ENCODE peak calls at places on chromosomes 6 and 20, in six cellular contexts. S is HCT116, J is PC-3, C is HepG2, E is neural progenitor cell, U is mammary epithelial cell. N is an unnamed sample.

GRCh38 chr20:32218156-32218900 is 10.6 kb downstream of the POFUT1 start:
- DNase-seq in E (no peak), S (no peak), C (no peak), J (no peak), U (no peak), N (no peak)

GRCh38 chr6:97438011-97438671 is 155.1 kb upstream of the MMS22L start:
- DNase-seq in E (no peak), C (no peak), U (no peak), S (no peak), J (no peak), N (no peak)

GRCh38 chr20:48166082-48166835 is 381.0 kb upstream of the SULF2 start:
- DNase-seq in E (no peak), U (no peak), S (no peak), J (peak; percentile 28), C (no peak), N (no peak)

GRCh38 chr20:57244627-57245214 is 21.7 kb downstream of the BMP7 start:
- DNase-seq in C (no peak), S (no peak), U (no peak), E (peak; percentile 44), J (no peak), N (no peak)

GRCh38 chr6:126873351-126873750 is 245.1 kb upstream of the RSPO3 start:
- DNase-seq in E (no peak), U (no peak), C (no peak), J (no peak), S (no peak), N (no peak)

GRCh38 chr20:9253140-9253539 is 184.3 kb downstream of the PLCB4 start:
- DNase-seq in U (no peak), C (no peak), J (no peak), E (no peak), S (no peak), N (no peak)

GRCh38 chr20:45959956-45960630 is 11.9 kb downstream of the ZNF335 start:
- DNase-seq in U (no peak), E (no peak), C (no peak), S (no peak), J (no peak), N (no peak)

GRCh38 chr6:121597654-121598053 is 162.2 kb downstream of the GJA1 start:
- DNase-seq in S (no peak), E (no peak), U (peak; percentile 51), J (peak; percentile 64), C (no peak), N (no peak)

GRCh38 chr20:44805991-44806729 is 4.2 kb downstream of the RIMS4 start:
- DNase-seq in C (no peak), S (no peak), J (no peak), U (no peak), E (peak; percentile 94), N (no peak)

DNA sequence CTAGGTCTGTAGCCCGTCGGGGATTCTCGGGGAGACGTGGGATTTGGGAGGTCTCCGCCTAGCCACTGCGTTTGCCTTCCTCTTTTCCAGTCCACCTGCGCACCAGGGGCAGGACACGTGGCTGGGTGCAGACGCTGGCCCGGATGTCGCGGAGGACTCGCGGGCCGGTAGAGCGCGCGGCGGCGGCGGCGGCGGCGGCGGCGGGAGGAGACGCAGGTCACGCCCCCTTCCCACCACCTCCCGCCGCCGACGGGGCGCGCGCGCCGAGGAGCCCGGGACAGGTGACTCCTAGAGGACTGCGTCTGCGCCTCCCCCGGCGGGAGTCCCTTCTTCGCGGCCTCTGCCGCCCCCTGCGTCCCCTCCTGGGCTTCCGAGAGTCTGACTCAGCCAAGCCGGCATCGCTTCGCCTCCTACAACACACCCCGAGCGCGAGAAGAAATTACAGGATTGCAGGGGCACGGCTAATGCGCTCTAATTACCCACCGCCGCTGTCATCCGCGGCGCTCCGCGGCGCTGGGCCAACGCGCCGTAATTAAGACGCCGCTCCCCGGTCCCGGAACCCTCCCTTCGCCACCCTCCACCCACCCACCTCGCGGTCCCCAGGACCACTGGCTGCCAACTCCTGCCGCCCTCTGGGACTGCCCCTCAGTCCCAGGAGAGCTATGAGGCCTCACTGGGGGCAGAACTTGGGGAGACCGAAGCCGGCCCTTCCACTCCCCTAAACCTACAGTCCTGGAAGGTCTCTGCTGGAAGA is 124.5 kb downstream of the MRPL14 start:
- DNase-seq in E (peak; percentile 88), C (no peak), J (no peak), U (peak; percentile 46), S (no peak), N (no peak)
- H3K4me3 ChIP-seq in E (peak overlapping the region; percentile 40), C (no peak overlapping the region), J (peak overlapping the region; percentile 47), U (no peak overlapping the region), S (peak overlapping the region; percentile 64), N (peak overlapping the region; percentile 78)

DNA sequence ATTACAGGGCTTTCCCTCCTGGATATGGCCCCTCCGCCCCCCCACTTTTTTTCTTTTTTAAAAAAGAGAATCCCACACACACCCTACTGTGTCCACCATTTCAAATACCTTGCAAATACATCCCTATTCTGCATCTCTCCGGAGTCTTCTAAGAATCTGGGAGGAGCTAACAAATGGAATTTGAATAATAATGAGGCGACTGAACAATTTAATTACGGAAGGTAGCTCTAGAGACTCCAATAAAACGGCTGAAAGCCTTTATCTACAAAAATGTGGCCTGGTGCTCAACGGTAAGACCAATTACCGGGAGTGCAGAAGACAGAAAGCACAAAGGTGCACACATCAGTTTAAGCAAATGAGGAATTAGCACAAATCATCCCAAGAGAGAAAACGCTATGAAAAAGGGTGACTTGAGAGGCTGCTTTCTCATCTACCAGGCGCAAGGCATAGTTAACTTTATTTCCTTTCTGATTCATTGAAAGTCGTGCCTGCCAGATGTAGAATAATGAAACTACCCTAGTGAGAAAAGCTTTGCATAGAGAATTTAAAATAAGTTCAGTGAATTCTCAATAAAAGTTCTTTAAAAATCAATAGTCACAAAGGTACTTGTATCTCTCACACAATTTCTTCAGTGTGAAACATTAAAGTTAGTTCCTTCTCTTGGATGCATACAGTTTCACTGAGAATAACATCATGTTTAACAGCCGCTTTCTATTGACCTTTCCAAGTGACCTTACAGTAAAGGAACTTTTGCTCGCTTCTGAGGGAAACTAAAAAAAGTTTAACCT is 1.6 kb downstream of the RRAGD start:
- DNase-seq in S (no peak), E (peak; percentile 62), C (no peak), J (no peak), U (no peak), N (no peak)
- TF ChIP-seq EZH2 in S (no peak), E (no peak), C (no peak), J (no peak), U (no peak), N (no peak)

GRCh38 chr6:31875852-31876251 is 2.9 kb downstream of the SLC44A4 start:
- DNase-seq in C (no peak), E (no peak), S (no peak), U (no peak), J (no peak), N (no peak)
- H3K9ac ChIP-seq in C (no peak overlapping the region), E (no peak overlapping the region), S (no peak overlapping the region), U (no peak overlapping the region), J (no peak overlapping the region), N (no peak overlapping the region)

GRCh38 chr6:4856779-4857178 is 80.6 kb downstream of the CDYL start:
- DNase-seq in C (no peak), J (no peak), E (no peak), U (no peak), S (no peak), N (no peak)

GRCh38 chr6:4861564-4861963 is 85.4 kb downstream of the CDYL start:
- DNase-seq in C (no peak), E (no peak), J (no peak), U (no peak), S (no peak), N (no peak)

GRCh38 chr6:4860387-4860786 is 84.2 kb downstream of the CDYL start:
- DNase-seq in U (no peak), J (no peak), E (no peak), S (no peak), C (no peak), N (no peak)

GRCh38 chr6:4853782-4854511 is 77.7 kb downstream of the CDYL start:
- DNase-seq in C (peak; percentile 73), J (peak; percentile 58), U (peak; percentile 52), E (no peak), S (no peak), N (no peak)

DNA sequence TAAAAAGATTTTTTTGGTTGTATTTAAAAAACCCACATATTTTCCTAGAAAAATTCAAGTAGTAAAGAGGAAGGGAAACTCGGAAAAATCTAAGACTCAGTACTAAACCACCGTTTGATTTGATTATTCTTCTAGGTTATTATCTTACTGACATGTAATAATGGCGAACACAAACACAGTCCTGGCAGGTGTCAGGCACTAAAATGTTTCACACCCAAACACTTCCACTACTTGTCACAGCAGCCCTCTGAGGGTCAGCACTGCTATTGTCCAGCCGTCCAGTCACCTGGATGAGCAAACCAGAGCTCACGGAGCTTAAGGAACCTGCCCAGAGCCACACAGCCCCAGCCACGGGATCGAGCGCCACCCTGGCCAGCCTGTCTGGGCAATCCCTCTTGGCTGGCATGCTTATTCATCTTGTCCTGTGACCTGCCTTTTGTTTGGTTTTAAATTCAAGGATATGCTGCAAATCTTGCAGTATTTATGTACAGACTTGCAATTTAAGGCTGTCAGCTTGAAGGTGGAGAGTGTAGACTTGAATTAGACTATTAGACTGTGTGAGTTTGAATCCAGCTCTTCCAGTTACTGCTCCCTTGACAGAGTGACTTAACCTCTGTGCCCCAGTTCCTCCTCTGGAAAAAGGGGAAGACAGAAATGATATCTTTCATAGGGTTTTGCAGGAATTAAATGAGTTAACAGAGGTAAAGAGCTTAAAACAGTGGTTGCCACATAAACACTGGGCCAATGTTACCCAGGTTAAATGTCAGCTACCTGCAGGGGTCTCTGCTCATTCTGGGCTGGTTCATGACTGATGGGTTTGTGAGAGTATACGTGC is 82.2 kb downstream of the CDYL start:
- DNase-seq in U (no peak), C (no peak), E (no peak), S (no peak), J (no peak), N (no peak)
- H3K4me3 ChIP-seq in U (no peak overlapping the region), C (no peak overlapping the region), E (no peak overlapping the region), S (no peak overlapping the region), J (no peak overlapping the region), N (no peak overlapping the region)

GRCh38 chr20:24328901-24329300 is 140.5 kb upstream of the SYNDIG1 start:
- DNase-seq in U (no peak), E (no peak), C (no peak), S (no peak), J (no peak), N (no peak)
- TF ChIP-seq EZH2 in U (no peak), E (no peak), C (no peak), S (no peak), J (no peak), N (no peak)

GRCh38 chr20:5881714-5882113 is 68.6 kb downstream of the TRMT6 start:
- DNase-seq in S (no peak), J (no peak), U (no peak), E (no peak), C (no peak), N (no peak)
- H3K9ac ChIP-seq in S (no peak overlapping the region), J (no peak overlapping the region), U (no peak overlapping the region), E (no peak overlapping the region), C (no peak overlapping the region), N (no peak overlapping the region)

GRCh38 chr20:43187476-43188233 is 2.1 kb downstream of the PTPRT start:
- DNase-seq in S (peak; percentile 8), J (peak; percentile 79), E (peak; percentile 77), C (peak; percentile 57), U (peak; percentile 29), N (peak; percentile 12)
- H3K4me3 ChIP-seq in S (no peak overlapping the region), J (no peak overlapping the region), E (peak overlapping the region; percentile 4), C (no peak overlapping the region), U (no peak overlapping the region), N (no peak overlapping the region)